ENCODE peak calls at places on chromosome 3, in seven cellular contexts. One of them, this sample, is unnamed.
A peak's percentile ranks its signal among the peaks of the same experiment; 100 is the strongest.

GRCh38 chr3:156626104-156626503 is 48.3 kb upstream of the TIPARP start:
- DNase-seq in IMR-90: no peak
- DNase-seq in ovary: no peak
- DNase-seq in PC-9: peak; percentile 78
- DNase-seq in OCI-LY7: peak; percentile 6
- DNase-seq in transverse colon: peak; percentile 33
- DNase-seq in CD8-positive, alpha-beta memory T cell: no peak
- DNase-seq in this sample: no peak

GRCh38 chr3:8540456-8540855 is 38.8 kb downstream of the LMCD1 start:
- DNase-seq in IMR-90: no peak
- DNase-seq in ovary: no peak
- DNase-seq in PC-9: no peak
- DNase-seq in OCI-LY7: no peak
- DNase-seq in transverse colon: no peak
- DNase-seq in CD8-positive, alpha-beta memory T cell: no peak
- DNase-seq in this sample: no peak

GRCh38 chr3:85652322-85652721 is 693.5 kb downstream of the CADM2 start:
- DNase-seq in IMR-90: no peak
- DNase-seq in ovary: no peak
- DNase-seq in PC-9: no peak
- DNase-seq in OCI-LY7: no peak
- DNase-seq in transverse colon: no peak
- DNase-seq in CD8-positive, alpha-beta memory T cell: no peak
- DNase-seq in this sample: no peak

GRCh38 chr3:52005571-52005986 is 9.9 kb upstream of the RPL29 start:
- DNase-seq in IMR-90: peak; percentile 82
- DNase-seq in ovary: peak; percentile 73
- DNase-seq in PC-9: no peak
- DNase-seq in OCI-LY7: no peak
- DNase-seq in transverse colon: no peak
- DNase-seq in CD8-positive, alpha-beta memory T cell: no peak
- DNase-seq in this sample: no peak

GRCh38 chr3:2823016-2823415 is 287.2 kb downstream of the IL5RA start:
- DNase-seq in IMR-90: no peak
- DNase-seq in ovary: no peak
- DNase-seq in PC-9: no peak
- DNase-seq in OCI-LY7: no peak
- DNase-seq in transverse colon: no peak
- DNase-seq in CD8-positive, alpha-beta memory T cell: no peak
- DNase-seq in this sample: no peak

GRCh38 chr3:98185180-98185579 is 18.7 kb downstream of the OR5H15 start:
- DNase-seq in IMR-90: no peak
- DNase-seq in ovary: no peak
- DNase-seq in PC-9: no peak
- DNase-seq in OCI-LY7: no peak
- DNase-seq in transverse colon: no peak
- DNase-seq in CD8-positive, alpha-beta memory T cell: no peak
- DNase-seq in this sample: no peak

GRCh38 chr3:30145281-30145680 is 461.1 kb upstream of the TGFBR2 start:
- DNase-seq in IMR-90: peak; percentile 3
- DNase-seq in ovary: no peak
- DNase-seq in PC-9: no peak
- DNase-seq in OCI-LY7: no peak
- DNase-seq in transverse colon: no peak
- DNase-seq in CD8-positive, alpha-beta memory T cell: no peak
- DNase-seq in this sample: no peak

GRCh38 chr3:194730369-194730768 is 44.7 kb downstream of the FAM43A start:
- DNase-seq in IMR-90: no peak
- DNase-seq in ovary: no peak
- DNase-seq in PC-9: peak; percentile 80
- DNase-seq in OCI-LY7: peak; percentile 74
- DNase-seq in transverse colon: peak; percentile 63
- DNase-seq in CD8-positive, alpha-beta memory T cell: no peak
- DNase-seq in this sample: no peak

GRCh38 chr3:112111785-112112402 is 21.2 kb downstream of the GCSAM start:
- DNase-seq in IMR-90: peak; percentile 77
- DNase-seq in ovary: no peak
- DNase-seq in PC-9: peak; percentile 60
- DNase-seq in OCI-LY7: peak; percentile 96
- DNase-seq in transverse colon: peak; percentile 60
- DNase-seq in CD8-positive, alpha-beta memory T cell: peak; percentile 16
- DNase-seq in this sample: peak; percentile 31

GRCh38 chr3:23258110-23258509 is 55.0 kb downstream of the UBE2E2 start:
- DNase-seq in IMR-90: peak; percentile 53
- DNase-seq in ovary: no peak
- DNase-seq in PC-9: no peak
- DNase-seq in OCI-LY7: no peak
- DNase-seq in transverse colon: no peak
- DNase-seq in CD8-positive, alpha-beta memory T cell: no peak
- DNase-seq in this sample: no peak

GRCh38 chr3:77186728-77187127 is 146.8 kb downstream of the ROBO2 start:
- DNase-seq in IMR-90: peak; percentile 62
- DNase-seq in ovary: no peak
- DNase-seq in PC-9: no peak
- DNase-seq in OCI-LY7: no peak
- DNase-seq in transverse colon: no peak
- DNase-seq in CD8-positive, alpha-beta memory T cell: no peak
- DNase-seq in this sample: no peak

GRCh38 chr3:179079537-179079936 is 7.9 kb upstream of the ZMAT3 start:
- DNase-seq in IMR-90: no peak
- DNase-seq in ovary: no peak
- DNase-seq in PC-9: no peak
- DNase-seq in OCI-LY7: no peak
- DNase-seq in transverse colon: no peak
- DNase-seq in CD8-positive, alpha-beta memory T cell: no peak
- DNase-seq in this sample: no peak

GRCh38 chr3:10370429-10370828 is 49.5 kb upstream of the SEC13 start:
- DNase-seq in IMR-90: peak; percentile 87
- DNase-seq in ovary: no peak
- DNase-seq in PC-9: no peak
- DNase-seq in OCI-LY7: no peak
- DNase-seq in transverse colon: no peak
- DNase-seq in CD8-positive, alpha-beta memory T cell: no peak
- DNase-seq in this sample: no peak
- H3K27ac ChIP-seq in IMR-90: no peak overlapping the region
- H3K27ac ChIP-seq in ovary: no peak overlapping the region
- H3K27ac ChIP-seq in PC-9: no peak overlapping the region
- H3K27ac ChIP-seq in OCI-LY7: no peak overlapping the region
- H3K27ac ChIP-seq in transverse colon: no peak overlapping the region
- H3K27ac ChIP-seq in CD8-positive, alpha-beta memory T cell: no peak overlapping the region
- H3K27ac ChIP-seq in this sample: no peak overlapping the region

DNA sequence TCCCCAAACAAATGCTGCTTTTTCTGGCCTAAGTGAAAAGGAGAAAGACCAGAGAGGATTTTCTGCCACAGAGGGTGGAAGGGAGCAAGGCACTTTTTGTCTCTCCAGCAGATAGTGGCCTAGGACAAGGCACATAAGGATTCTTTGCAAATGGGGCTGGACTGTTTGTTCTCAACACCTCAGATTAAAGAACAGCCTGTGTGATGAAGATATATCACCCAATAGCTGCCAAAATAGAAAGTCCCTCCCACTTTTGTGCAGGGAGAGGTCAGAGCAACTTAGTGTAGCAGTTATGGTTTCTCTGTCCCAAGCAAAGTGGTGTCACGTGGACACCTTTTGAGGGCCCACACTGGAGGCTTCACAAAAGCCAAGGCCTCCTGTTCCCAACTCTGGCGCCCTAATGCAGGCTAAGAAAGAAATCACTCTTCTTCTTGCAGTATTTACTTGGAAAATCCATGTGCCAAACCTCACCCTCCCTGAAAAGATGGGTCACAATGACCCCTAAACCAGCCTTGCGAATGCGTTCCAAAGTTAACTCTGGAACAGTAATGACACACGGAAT is 84.9 kb downstream of the LRIG1 start:
- DNase-seq in IMR-90: no peak
- DNase-seq in ovary: no peak
- DNase-seq in PC-9: no peak
- DNase-seq in OCI-LY7: no peak
- DNase-seq in transverse colon: no peak
- DNase-seq in CD8-positive, alpha-beta memory T cell: no peak
- DNase-seq in this sample: no peak
- H3K36me3 ChIP-seq in IMR-90: peaks cover 29% of the 10 kb centered on the region
- H3K36me3 ChIP-seq in ovary: no peaks in the 10 kb centered on the region
- H3K36me3 ChIP-seq in PC-9: no peaks in the 10 kb centered on the region
- H3K36me3 ChIP-seq in OCI-LY7: peaks cover 96% of the 10 kb centered on the region
- H3K36me3 ChIP-seq in transverse colon: no peaks in the 10 kb centered on the region
- H3K36me3 ChIP-seq in CD8-positive, alpha-beta memory T cell: peaks cover 8% of the 10 kb centered on the region
- H3K36me3 ChIP-seq in this sample: peaks cover 57% of the 10 kb centered on the region

GRCh38 chr3:151315846-151316245 is 774 bp downstream of the GPR87 start:
- DNase-seq in IMR-90: no peak
- DNase-seq in ovary: no peak
- DNase-seq in PC-9: no peak
- DNase-seq in OCI-LY7: no peak
- DNase-seq in transverse colon: no peak
- DNase-seq in CD8-positive, alpha-beta memory T cell: no peak
- DNase-seq in this sample: no peak

GRCh38 chr3:151318313-151318712 is 1.7 kb upstream of the GPR87 start:
- DNase-seq in IMR-90: peak; percentile 67
- DNase-seq in ovary: no peak
- DNase-seq in PC-9: no peak
- DNase-seq in OCI-LY7: no peak
- DNase-seq in transverse colon: no peak
- DNase-seq in CD8-positive, alpha-beta memory T cell: no peak
- DNase-seq in this sample: no peak

GRCh38 chr3:151314593-151314992 is 2.0 kb downstream of the GPR87 start:
- DNase-seq in IMR-90: no peak
- DNase-seq in ovary: no peak
- DNase-seq in PC-9: no peak
- DNase-seq in OCI-LY7: no peak
- DNase-seq in transverse colon: no peak
- DNase-seq in CD8-positive, alpha-beta memory T cell: no peak
- DNase-seq in this sample: no peak

GRCh38 chr3:151315136-151315535 is 1.5 kb downstream of the GPR87 start:
- DNase-seq in IMR-90: peak; percentile 56
- DNase-seq in ovary: no peak
- DNase-seq in PC-9: no peak
- DNase-seq in OCI-LY7: no peak
- DNase-seq in transverse colon: no peak
- DNase-seq in CD8-positive, alpha-beta memory T cell: no peak
- DNase-seq in this sample: no peak

DNA sequence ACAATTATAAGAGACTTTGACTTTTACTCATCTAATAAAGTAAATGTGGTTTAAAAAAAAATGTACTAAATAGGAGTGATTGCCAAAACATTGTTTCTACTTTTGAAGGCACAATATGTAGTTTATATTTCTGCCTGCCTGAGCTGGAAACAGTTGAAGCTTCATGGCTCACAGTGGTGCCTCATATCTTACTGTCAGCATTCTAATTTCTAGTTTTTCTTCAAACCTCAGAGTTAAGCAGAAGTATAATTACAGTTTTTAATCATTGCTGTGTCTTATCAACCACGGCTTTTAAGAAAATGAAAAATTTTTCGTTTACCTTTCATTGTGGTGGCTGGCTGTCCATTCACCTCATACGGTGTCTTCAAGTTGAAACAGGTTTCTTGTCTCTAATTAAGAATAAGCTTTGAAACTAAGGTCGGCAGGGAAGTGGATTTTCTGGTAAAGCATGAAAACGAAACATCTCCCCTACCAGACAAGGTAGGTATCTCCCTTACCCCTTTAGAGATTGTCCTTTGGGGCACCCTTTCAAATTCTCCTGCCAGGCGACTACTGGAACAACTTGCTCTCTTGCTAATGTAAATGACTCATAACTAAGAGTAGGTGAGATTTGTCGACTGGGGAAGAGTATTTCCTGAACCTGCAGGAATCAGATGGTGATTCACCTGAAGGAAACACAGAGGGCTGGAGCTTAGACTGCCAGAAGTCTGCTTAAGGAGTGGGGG is at the start of gene GPR87:
- DNase-seq in IMR-90: peak; percentile 49
- DNase-seq in ovary: no peak
- DNase-seq in PC-9: peak; percentile 63
- DNase-seq in OCI-LY7: no peak
- DNase-seq in transverse colon: no peak
- DNase-seq in CD8-positive, alpha-beta memory T cell: no peak
- DNase-seq in this sample: no peak
- H3K27ac ChIP-seq in IMR-90: peak within 1 kb of the TSS; percentile 32
- H3K27ac ChIP-seq in ovary: no peak within 1 kb of the TSS
- H3K27ac ChIP-seq in PC-9: peak within 1 kb of the TSS; percentile 93
- H3K27ac ChIP-seq in OCI-LY7: no peak within 1 kb of the TSS
- H3K27ac ChIP-seq in transverse colon: no peak within 1 kb of the TSS
- H3K27ac ChIP-seq in CD8-positive, alpha-beta memory T cell: no peak within 1 kb of the TSS
- H3K27ac ChIP-seq in this sample: no peak within 1 kb of the TSS

DNA sequence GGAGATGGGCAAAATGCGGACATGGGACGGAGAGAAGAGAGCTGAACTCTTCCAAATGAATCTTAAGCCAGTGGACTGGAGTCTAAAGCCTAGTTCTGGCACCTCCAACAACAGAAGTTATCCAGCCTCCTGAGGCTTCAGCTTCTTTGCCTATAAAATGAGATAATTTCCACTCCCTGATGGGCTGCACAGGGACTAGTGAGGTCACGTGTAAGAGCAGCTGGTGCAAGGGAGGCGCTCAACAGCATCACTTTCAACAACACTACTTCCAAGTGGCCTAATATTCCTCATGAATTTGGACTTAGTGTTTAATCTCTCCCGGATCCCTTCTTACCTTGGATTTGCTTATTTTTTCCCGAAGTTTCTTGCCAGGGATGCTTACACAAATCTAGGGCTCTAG is 8.7 kb downstream of the CXCR6 start:
- DNase-seq in IMR-90: no peak
- DNase-seq in ovary: no peak
- DNase-seq in PC-9: no peak
- DNase-seq in OCI-LY7: no peak
- DNase-seq in transverse colon: no peak
- DNase-seq in CD8-positive, alpha-beta memory T cell: no peak
- DNase-seq in this sample: no peak
- H3K36me3 ChIP-seq in IMR-90: peaks cover 63% of the 10 kb centered on the region
- H3K36me3 ChIP-seq in ovary: no peaks in the 10 kb centered on the region
- H3K36me3 ChIP-seq in PC-9: peaks cover 12% of the 10 kb centered on the region
- H3K36me3 ChIP-seq in OCI-LY7: peaks cover 97% of the 10 kb centered on the region
- H3K36me3 ChIP-seq in transverse colon: no peaks in the 10 kb centered on the region
- H3K36me3 ChIP-seq in CD8-positive, alpha-beta memory T cell: peaks cover 83% of the 10 kb centered on the region
- H3K36me3 ChIP-seq in this sample: peaks cover 88% of the 10 kb centered on the region

GRCh38 chr3:71416868-71417267 is 166.7 kb downstream of the FOXP1 start:
- DNase-seq in IMR-90: no peak
- DNase-seq in ovary: no peak
- DNase-seq in PC-9: no peak
- DNase-seq in OCI-LY7: peak; percentile 83
- DNase-seq in transverse colon: no peak
- DNase-seq in CD8-positive, alpha-beta memory T cell: no peak
- DNase-seq in this sample: no peak
- H3K27ac ChIP-seq in IMR-90: no peak overlapping the region
- H3K27ac ChIP-seq in ovary: no peak overlapping the region
- H3K27ac ChIP-seq in PC-9: no peak overlapping the region
- H3K27ac ChIP-seq in OCI-LY7: peak overlapping the region; percentile 37
- H3K27ac ChIP-seq in transverse colon: no peak overlapping the region
- H3K27ac ChIP-seq in CD8-positive, alpha-beta memory T cell: no peak overlapping the region
- H3K27ac ChIP-seq in this sample: peak overlapping the region; percentile 35

GRCh38 chr3:126728680-126729079 is 24.6 kb downstream of the CHCHD6 start:
- DNase-seq in IMR-90: no peak
- DNase-seq in ovary: no peak
- DNase-seq in PC-9: no peak
- DNase-seq in OCI-LY7: no peak
- DNase-seq in transverse colon: no peak
- DNase-seq in CD8-positive, alpha-beta memory T cell: no peak
- DNase-seq in this sample: no peak
- H3K36me3 ChIP-seq in IMR-90: peaks cover 2% of the 10 kb centered on the region
- H3K36me3 ChIP-seq in ovary: no peaks in the 10 kb centered on the region
- H3K36me3 ChIP-seq in PC-9: peaks cover 6% of the 10 kb centered on the region
- H3K36me3 ChIP-seq in OCI-LY7: no peaks in the 10 kb centered on the region
- H3K36me3 ChIP-seq in transverse colon: no peaks in the 10 kb centered on the region
- H3K36me3 ChIP-seq in CD8-positive, alpha-beta memory T cell: no peaks in the 10 kb centered on the region
- H3K36me3 ChIP-seq in this sample: no peaks in the 10 kb centered on the region

This sample was measured in effector memory CD4-positive, alpha-beta T cell.